ENCODE peak calls at places on chromosomes 11 and 22, in nine cellular contexts. Y is effector memory CD4-positive, alpha-beta T cell; H is cardiac muscle cell; V is A549; P is thoracic aorta; S is brain microvascular endothelial cell; A is upper lobe of right lung; T is left lung; D is AG04450. Z is an unnamed sample.

GRCh38 chr22:37501610-37502341 is 15.6 kb upstream of the MFNG start:
- DNase-seq in D (peak; percentile 59), A (peak; percentile 82), S (peak; percentile 77), Y (no peak), H (no peak), P (peak; percentile 21), T (no peak), V (peak; percentile 95), Z (no peak)

GRCh38 chr11:117186431-117186761 is 7.9 kb downstream of the SIDT2 start:
- DNase-seq in A (no peak), T (peak; percentile 31), P (no peak), D (no peak), V (no peak), H (no peak), Y (no peak), S (no peak), Z (peak; percentile 44)

GRCh38 chr11:78350101-78350645 is 67.4 kb downstream of the GAB2 start:
- DNase-seq in V (no peak), T (no peak), S (no peak), A (no peak), D (peak; percentile 37), H (no peak), P (no peak), Y (no peak), Z (no peak)

GRCh38 chr22:19038728-19039447 is 83.3 kb downstream of the DGCR2 start:
- DNase-seq in D (no peak), V (no peak), S (no peak), Y (no peak), T (peak; percentile 60), H (no peak), P (no peak), A (peak; percentile 61), Z (no peak)

GRCh38 chr11:12410006-12410728 is 32.8 kb downstream of the PARVA start:
- DNase-seq in V (peak; percentile 37), H (peak; percentile 15), P (no peak), A (no peak), Y (no peak), T (no peak), S (no peak), D (no peak), Z (no peak)

GRCh38 chr11:11975201-11976092 is 33.0 kb downstream of the DKK3 start:
- DNase-seq in A (peak; percentile 27), V (no peak), H (no peak), P (no peak), D (no peak), T (no peak), Y (no peak), S (no peak), Z (peak; percentile 62)

GRCh38 chr11:69911310-69912160 is 92.3 kb upstream of the FGF3 start:
- DNase-seq in V (no peak), D (no peak), P (no peak), S (no peak), Y (no peak), T (peak; percentile 70), A (peak; percentile 57), H (no peak), Z (peak; percentile 65)

GRCh38 chr11:13924801-13925327 is 37.7 kb upstream of the SPON1 start:
- DNase-seq in V (no peak), H (no peak), A (no peak), Y (no peak), T (no peak), D (no peak), P (no peak), S (no peak), Z (no peak)

GRCh38 chr11:61158691-61159381 is 2.4 kb downstream of the VPS37C start:
- DNase-seq in S (peak; percentile 32), P (no peak), V (no peak), T (no peak), H (no peak), A (no peak), Y (no peak), D (peak; percentile 55), Z (peak; percentile 30)

GRCh38 chr11:65417702-65418430 is 4.7 kb upstream of the NEAT1 start:
- DNase-seq in D (no peak), P (no peak), T (peak; percentile 84), A (peak; percentile 84), V (no peak), H (peak; percentile 46), S (no peak), Y (no peak), Z (peak; percentile 85)

GRCh38 chr22:29030016-29030617 is 31.5 kb downstream of the C22orf31 start:
- DNase-seq in H (no peak), P (no peak), V (no peak), Y (no peak), D (no peak), A (no peak), S (no peak), T (no peak), Z (no peak)

GRCh38 chr22:30267382-30268302 is 991 bp upstream of the OSM start:
- DNase-seq in T (peak; percentile 84), Y (peak; percentile 25), P (no peak), S (no peak), H (no peak), V (no peak), D (no peak), A (no peak), Z (no peak)

GRCh38 chr11:22065472-22065871 is 127.4 kb upstream of the ANO5 start:
- DNase-seq in V (no peak), S (no peak), P (no peak), H (no peak), D (no peak), T (no peak), Y (no peak), A (no peak), Z (no peak)

GRCh38 chr11:118111744-118112035 is 24.9 kb upstream of the SMIM35 start:
- DNase-seq in Y (no peak), H (no peak), A (peak; percentile 39), T (no peak), S (no peak), P (no peak), V (no peak), D (no peak), Z (no peak)

GRCh38 chr22:23269441-23270211 is 89.3 kb downstream of the BCR start:
- DNase-seq in A (no peak), Y (no peak), H (peak; percentile 15), V (no peak), P (no peak), T (no peak), S (no peak), D (no peak), Z (no peak)

GRCh38 chr11:11471196-11471595 is 118.1 kb upstream of the CSNK2A3 start:
- DNase-seq in H (no peak), T (no peak), Y (no peak), D (no peak), P (no peak), V (no peak), A (no peak), S (no peak), Z (no peak)

GRCh38 chr11:17116121-17116520 is 38.7 kb upstream of the RPS13 start:
- DNase-seq in A (no peak), S (no peak), H (no peak), P (no peak), Y (no peak), T (no peak), V (no peak), D (no peak), Z (no peak)

GRCh38 chr11:5369793-5370192 is 13.8 kb upstream of the OR51M1 start:
- DNase-seq in A (no peak), V (peak; percentile 11), T (no peak), Y (no peak), D (peak; percentile 75), S (peak; percentile 75), H (peak; percentile 14), P (no peak), Z (no peak)

GRCh38 chr22:45179276-45180049 is 15.7 kb downstream of the NUP50 start:
- DNase-seq in D (no peak), Y (peak; percentile 15), A (no peak), S (no peak), H (no peak), T (no peak), P (no peak), V (no peak), Z (no peak)

DNA sequence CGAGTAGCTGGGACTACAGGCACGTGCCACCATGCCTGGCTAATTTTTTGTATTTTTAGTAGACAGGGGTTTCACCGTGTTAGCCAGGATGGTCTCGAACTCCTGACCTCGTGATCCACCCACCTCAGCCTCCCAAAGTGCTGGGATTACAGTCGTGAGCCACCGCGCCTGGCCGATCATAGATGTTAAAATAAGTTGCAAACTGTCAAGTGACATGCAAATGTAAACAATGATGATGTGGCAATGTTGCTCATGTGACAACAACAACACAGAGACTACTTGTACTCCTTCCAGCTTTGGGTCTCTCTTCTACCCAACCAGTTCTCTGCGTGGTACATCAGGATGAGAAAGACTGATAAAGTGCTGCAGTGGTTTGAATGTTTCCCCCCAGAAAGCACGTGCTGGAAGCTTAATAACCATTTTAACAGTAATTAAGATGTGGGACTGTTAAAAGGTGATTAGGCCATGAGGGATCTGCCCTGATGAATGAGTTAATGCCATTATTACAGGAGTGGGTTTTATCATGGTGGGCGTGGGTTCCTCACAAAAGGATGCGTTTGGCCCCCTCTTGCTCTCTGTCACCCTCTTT is 93.9 kb downstream of the RELT start:
- DNase-seq in D (no peak), A (no peak), H (no peak), P (no peak), V (no peak), T (no peak), Y (no peak), S (no peak), Z (no peak)
- H3K27ac ChIP-seq in D (no peak overlapping the region), A (no peak overlapping the region), H (no peak overlapping the region), P (no peak overlapping the region), V (no peak overlapping the region), T (no peak overlapping the region), Y (no peak overlapping the region), S (no peak overlapping the region), Z (no peak overlapping the region)

DNA sequence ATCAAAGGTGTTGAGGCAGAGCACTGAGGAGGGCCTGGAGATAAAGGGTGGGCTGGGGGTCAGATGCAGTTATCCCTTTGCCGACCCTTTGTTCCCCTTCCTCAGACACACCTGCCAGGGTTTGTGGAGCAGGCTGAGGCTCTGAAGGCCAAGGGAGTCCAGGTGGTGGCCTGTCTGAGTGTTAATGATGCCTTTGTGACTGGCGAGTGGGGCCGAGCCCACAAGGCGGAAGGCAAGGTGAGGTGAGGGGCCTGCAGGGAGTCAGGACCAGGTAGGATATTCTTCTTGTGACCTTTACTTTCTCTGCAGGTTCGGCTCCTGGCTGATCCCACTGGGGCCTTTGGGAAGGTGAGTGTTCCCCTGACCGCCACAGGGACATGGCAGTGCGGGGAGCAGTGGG is 2.6 kb downstream of the PRDX5 start:
- DNase-seq in Y (no peak), T (no peak), A (peak; percentile 63), V (no peak), S (no peak), D (no peak), H (no peak), P (no peak), Z (no peak)
- H3K27ac ChIP-seq in Y (no peak overlapping the region), T (no peak overlapping the region), A (peak overlapping the region; percentile 2), V (no peak overlapping the region), S (no peak overlapping the region), D (no peak overlapping the region), H (no peak overlapping the region), P (no peak overlapping the region), Z (no peak overlapping the region)

GRCh38 chr11:210803-211180 is 3.3 kb downstream of the RIC8A start:
- DNase-seq in Y (no peak), A (peak; percentile 58), V (no peak), P (no peak), D (no peak), T (no peak), H (no peak), S (no peak), Z (peak; percentile 59)
- H3K27ac ChIP-seq in Y (no peak overlapping the region), A (no peak overlapping the region), V (no peak overlapping the region), P (no peak overlapping the region), D (peak overlapping the region; percentile 73), T (no peak overlapping the region), H (no peak overlapping the region), S (peak overlapping the region; percentile 97), Z (peak overlapping the region; percentile 21)

GRCh38 chr22:50536231-50536630 is 6.4 kb upstream of the TYMP start:
- DNase-seq in D (no peak), H (no peak), S (no peak), V (no peak), Y (no peak), T (no peak), A (no peak), P (no peak), Z (no peak)
- H3K27ac ChIP-seq in D (no peak overlapping the region), H (no peak overlapping the region), S (no peak overlapping the region), V (no peak overlapping the region), Y (no peak overlapping the region), T (no peak overlapping the region), A (no peak overlapping the region), P (no peak overlapping the region), Z (no peak overlapping the region)